ENCODE peak calls at places on chromosomes 5 and 9, in five cellular contexts. I is neural crest cell, W is left ventricle myocardium inferior, J is mucosa of descending colon, A is mesothelial cell of epicardium. L is an unnamed sample.

GRCh38 chr5:140223567-140223966 is 48.6 kb downstream of the CYSTM1 start:
- DNase-seq in I (no peak), W (peak; percentile 44), J (no peak), A (no peak), L (no peak)

GRCh38 chr9:120655005-120655622 is 59.2 kb downstream of the MEGF9 start:
- DNase-seq in I (no peak), W (no peak), J (no peak), A (no peak), L (no peak)

GRCh38 chr9:14347408-14348224 is 33.7 kb upstream of the NFIB start:
- DNase-seq in I (no peak), W (peak; percentile 69), J (peak; percentile 57), A (no peak), L (no peak)

GRCh38 chr5:95261369-95262175 is 23.3 kb downstream of the MCTP1 start:
- DNase-seq in I (no peak), W (no peak), J (no peak), A (no peak), L (no peak)

GRCh38 chr9:89880161-89880560 is 275.3 kb downstream of the GADD45G start:
- DNase-seq in I (no peak), W (no peak), J (no peak), A (no peak), L (no peak)

GRCh38 chr5:142630927-142631539 is 54.9 kb downstream of the FGF1 start:
- DNase-seq in I (no peak), W (no peak), J (no peak), A (no peak), L (no peak)

GRCh38 chr5:171369056-171369455 is 18.6 kb upstream of the NPM1 start:
- DNase-seq in I (no peak), W (no peak), J (peak; percentile 31), A (no peak), L (no peak)

GRCh38 chr5:140989254-140989653 is 23.0 kb downstream of the PCDHAC2 start:
- DNase-seq in I (no peak), W (no peak), J (no peak), A (no peak), L (no peak)

GRCh38 chr5:82406200-82406773 is 128.1 kb upstream of the RPS23 start:
- DNase-seq in I (no peak), W (no peak), J (no peak), A (no peak), L (no peak)

GRCh38 chr5:91357012-91357634 is 26.0 kb downstream of the ARRDC3 start:
- DNase-seq in I (no peak), W (no peak), J (no peak), A (no peak), L (no peak)

GRCh38 chr9:122463828-122464632 is 13.7 kb downstream of the OR1J1 start:
- DNase-seq in I (no peak), W (no peak), J (no peak), A (no peak), L (no peak)
- TF ChIP-seq CTCF in I (no peak), W (no peak), J (no peak), A (no peak), L (peak; percentile 6)

GRCh38 chr5:52760695-52761366 is 26.9 kb upstream of the ITGA1 start:
- DNase-seq in I (no peak), W (no peak), J (no peak), A (no peak), L (no peak)
- TF ChIP-seq CTCF in I (no peak), W (no peak), J (no peak), A (no peak), L (no peak)

DNA sequence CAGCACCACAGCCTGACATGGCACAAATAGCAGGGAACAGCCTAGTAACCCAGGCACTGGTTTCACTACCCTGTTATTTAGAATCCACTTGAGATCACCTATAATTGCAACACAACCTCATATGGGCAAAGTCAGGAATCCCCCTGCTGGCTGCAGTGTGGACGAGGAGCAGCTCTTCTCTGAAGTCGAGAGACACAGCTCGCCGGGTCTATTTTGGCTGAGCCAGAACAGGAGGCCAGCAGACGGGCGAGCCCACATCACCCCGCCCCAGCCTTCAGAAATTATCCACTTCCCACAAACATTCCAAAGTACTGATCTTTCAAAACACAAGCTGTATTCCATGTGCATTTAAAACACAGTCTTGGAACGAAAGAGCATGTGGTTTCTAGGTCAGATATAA is 179.0 kb downstream of the ROR2 start:
- DNase-seq in I (no peak), W (no peak), J (peak; percentile 49), A (no peak), L (no peak)
- TF ChIP-seq CTCF in I (peak; percentile 40), W (no peak), J (no peak), A (no peak), L (peak; percentile 43)

GRCh38 chr5:658103-658502 is 35.0 kb downstream of the TPPP start:
- DNase-seq in I (no peak), W (no peak), J (peak; percentile 4), A (no peak), L (no peak)

GRCh38 chr5:661891-662750 is 31.0 kb downstream of the TPPP start:
- DNase-seq in I (no peak), W (peak; percentile 14), J (no peak), A (no peak), L (no peak)

GRCh38 chr5:657570-657969 is 35.6 kb downstream of the TPPP start:
- DNase-seq in I (no peak), W (no peak), J (no peak), A (no peak), L (no peak)

GRCh38 chr5:660491-661030 is 32.6 kb downstream of the TPPP start:
- DNase-seq in I (no peak), W (no peak), J (no peak), A (no peak), L (no peak)

DNA sequence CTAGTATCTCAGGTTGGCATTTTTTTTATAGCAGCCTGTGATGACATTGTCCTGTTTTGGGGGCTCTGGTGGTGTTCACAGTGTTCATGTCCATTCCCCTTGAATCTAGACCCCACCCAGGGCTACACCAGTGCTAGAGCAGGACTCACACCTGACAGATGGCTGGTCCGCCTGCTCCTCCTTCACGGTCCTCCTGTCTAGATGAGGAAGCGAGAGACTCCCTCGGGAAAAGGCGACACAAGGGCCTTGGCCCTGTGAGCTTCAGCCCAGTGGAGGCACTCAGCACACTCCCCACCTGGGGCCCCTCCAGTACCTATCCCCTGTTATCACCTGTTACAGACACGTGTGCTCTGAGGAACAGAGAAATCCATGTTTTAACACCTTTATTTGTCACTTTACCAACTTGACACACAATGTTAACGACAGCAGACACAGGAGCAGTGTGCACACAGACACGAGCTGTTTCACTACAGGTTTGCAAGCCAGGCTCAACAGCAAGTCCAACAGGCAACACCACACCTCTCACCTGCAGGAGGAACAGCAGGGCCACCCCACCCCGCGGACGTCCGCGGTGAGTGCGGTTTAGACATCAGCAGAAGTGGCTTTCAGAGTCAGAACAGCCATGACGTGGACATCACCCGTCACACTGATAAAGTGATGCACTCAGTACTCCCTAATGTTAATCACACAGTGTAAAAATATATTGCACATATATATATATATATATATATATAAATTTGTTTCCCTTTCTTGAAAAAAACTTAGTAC is 33.5 kb downstream of the TPPP start:
- DNase-seq in I (no peak), W (no peak), J (peak; percentile 6), A (no peak), L (no peak)
- TF ChIP-seq CTCF in I (no peak), W (no peak), J (no peak), A (no peak), L (no peak)

DNA sequence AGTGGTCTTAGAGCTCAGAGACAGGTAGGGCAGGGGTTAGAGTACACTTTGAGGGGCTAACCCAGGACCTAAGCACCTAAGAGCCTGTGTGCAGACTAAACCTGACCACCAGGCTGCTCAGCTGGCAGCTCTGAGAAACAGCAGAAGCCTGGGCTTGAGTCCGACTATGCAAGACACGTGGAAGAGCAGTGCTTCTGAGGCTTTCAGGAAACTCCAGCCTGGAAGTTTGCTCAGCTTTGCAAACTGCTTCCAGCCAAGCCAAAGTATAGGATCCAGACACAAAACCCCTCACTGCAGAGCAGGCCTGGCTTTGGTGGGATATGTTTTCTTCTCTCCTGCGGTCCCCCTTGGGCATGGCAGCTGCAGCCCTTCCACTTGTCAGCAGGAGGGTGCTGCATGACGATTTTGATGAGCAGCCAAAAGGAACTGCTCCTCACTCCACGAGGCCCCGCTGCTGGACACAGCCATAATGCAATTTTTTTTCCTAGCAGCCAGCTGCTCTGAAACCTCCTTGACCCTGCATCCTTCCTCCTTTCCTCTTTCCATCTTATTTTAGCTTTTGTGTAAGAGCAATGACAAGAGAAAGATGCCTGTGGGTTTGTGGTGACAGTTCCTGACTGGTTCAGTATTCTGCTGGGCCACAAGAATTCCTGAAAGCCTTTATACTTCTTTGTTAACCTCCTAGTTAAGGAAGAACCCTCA is 123.1 kb downstream of the LIFR start:
- DNase-seq in I (no peak), W (peak; percentile 68), J (no peak), A (no peak), L (no peak)
- TF ChIP-seq CTCF in I (no peak), W (peak; percentile 40), J (no peak), A (no peak), L (no peak)

GRCh38 chr9:35816708-35817107 is 1.9 kb upstream of the HINT2 start:
- DNase-seq in I (no peak), W (no peak), J (no peak), A (no peak), L (no peak)
- TF ChIP-seq CTCF in I (peak; percentile 29), W (no peak), J (no peak), A (no peak), L (peak; percentile 33)

GRCh38 chr9:93520523-93520922 is 55.9 kb upstream of the PHF2 start:
- DNase-seq in I (no peak), W (no peak), J (no peak), A (no peak), L (no peak)
- TF ChIP-seq CTCF in I (no peak), W (peak; percentile 8), J (no peak), A (no peak), L (no peak)

GRCh38 chr9:30771278-30771677 is 1613.2 kb upstream of the ACO1 start:
- DNase-seq in I (no peak), W (no peak), J (no peak), A (no peak), L (no peak)

GRCh38 chr9:30773427-30773826 is 1611.0 kb upstream of the ACO1 start:
- DNase-seq in I (no peak), W (no peak), J (peak; percentile 8), A (no peak), L (no peak)

GRCh38 chr9:30775236-30775635 is 1609.2 kb upstream of the ACO1 start:
- DNase-seq in I (no peak), W (no peak), J (no peak), A (no peak), L (no peak)

GRCh38 chr9:30774326-30774725 is 1610.1 kb upstream of the ACO1 start:
- DNase-seq in I (no peak), W (no peak), J (peak; percentile 6), A (no peak), L (no peak)
- TF ChIP-seq CTCF in I (peak; percentile 16), W (no peak), J (no peak), A (no peak), L (peak; percentile 24)

GRCh38 chr9:136281421-136282271 is 22.2 kb downstream of the CCDC187 start:
- DNase-seq in I (no peak), W (no peak), J (no peak), A (no peak), L (no peak)
- TF ChIP-seq CTCF in I (no peak), W (no peak), J (no peak), A (no peak), L (no peak)